ENCODE peak calls at places on chromosomes 6 and 20, in eight cellular contexts. One of them, this sample, is unnamed.
A peak's percentile ranks its signal among the peaks of the same experiment; 100 is the strongest.

GRCh38 chr6:159302196-159302595 is 133.0 kb downstream of the FNDC1 start:
- DNase-seq in nucleus accumbens: no peak
- DNase-seq in posterior vena cava: no peak
- DNase-seq in LoVo: no peak
- DNase-seq in foreskin fibroblast: no peak
- DNase-seq in LHCN-M2: no peak
- DNase-seq in hippocampal formation: no peak
- DNase-seq in cardiac fibroblast: no peak
- DNase-seq in this sample: no peak

GRCh38 chr6:165846123-165846966 is 183.3 kb upstream of the PDE10A start:
- DNase-seq in nucleus accumbens: no peak
- DNase-seq in posterior vena cava: no peak
- DNase-seq in LoVo: peak; percentile 76
- DNase-seq in foreskin fibroblast: no peak
- DNase-seq in LHCN-M2: peak; percentile 15
- DNase-seq in hippocampal formation: no peak
- DNase-seq in cardiac fibroblast: peak; percentile 33
- DNase-seq in this sample: no peak

GRCh38 chr20:23669327-23669726 is 19.5 kb downstream of the CST4 start:
- DNase-seq in nucleus accumbens: no peak
- DNase-seq in posterior vena cava: no peak
- DNase-seq in LoVo: no peak
- DNase-seq in foreskin fibroblast: no peak
- DNase-seq in LHCN-M2: no peak
- DNase-seq in hippocampal formation: no peak
- DNase-seq in cardiac fibroblast: no peak
- DNase-seq in this sample: no peak

GRCh38 chr20:31587545-31588389 is 17.3 kb upstream of the ID1 start:
- DNase-seq in nucleus accumbens: no peak
- DNase-seq in posterior vena cava: no peak
- DNase-seq in LoVo: no peak
- DNase-seq in foreskin fibroblast: peak; percentile 62
- DNase-seq in LHCN-M2: no peak
- DNase-seq in hippocampal formation: no peak
- DNase-seq in cardiac fibroblast: no peak
- DNase-seq in this sample: no peak

GRCh38 chr20:32538526-32538918 is 46.6 kb downstream of the NOL4L start:
- DNase-seq in nucleus accumbens: no peak
- DNase-seq in posterior vena cava: no peak
- DNase-seq in LoVo: no peak
- DNase-seq in foreskin fibroblast: peak; percentile 25
- DNase-seq in LHCN-M2: no peak
- DNase-seq in hippocampal formation: no peak
- DNase-seq in cardiac fibroblast: no peak
- DNase-seq in this sample: no peak

GRCh38 chr6:99563056-99563723 is 5.3 kb downstream of the CCNC start:
- DNase-seq in nucleus accumbens: no peak
- DNase-seq in posterior vena cava: no peak
- DNase-seq in LoVo: no peak
- DNase-seq in foreskin fibroblast: no peak
- DNase-seq in LHCN-M2: peak; percentile 52
- DNase-seq in hippocampal formation: no peak
- DNase-seq in cardiac fibroblast: no peak
- DNase-seq in this sample: no peak

GRCh38 chr6:142416179-142416578 is 114.4 kb downstream of the ADGRG6 start:
- DNase-seq in nucleus accumbens: no peak
- DNase-seq in posterior vena cava: peak; percentile 57
- DNase-seq in LoVo: no peak
- DNase-seq in foreskin fibroblast: peak; percentile 96
- DNase-seq in LHCN-M2: peak; percentile 94
- DNase-seq in hippocampal formation: no peak
- DNase-seq in cardiac fibroblast: peak; percentile 98
- DNase-seq in this sample: no peak

GRCh38 chr6:135812085-135812526 is 39.4 kb upstream of the PDE7B start:
- DNase-seq in nucleus accumbens: no peak
- DNase-seq in posterior vena cava: no peak
- DNase-seq in LoVo: no peak
- DNase-seq in foreskin fibroblast: peak; percentile 15
- DNase-seq in LHCN-M2: no peak
- DNase-seq in hippocampal formation: no peak
- DNase-seq in cardiac fibroblast: peak; percentile 46
- DNase-seq in this sample: no peak

GRCh38 chr6:31717499-31718222 is 2.5 kb downstream of the LY6G6D start:
- DNase-seq in nucleus accumbens: no peak
- DNase-seq in posterior vena cava: no peak
- DNase-seq in LoVo: no peak
- DNase-seq in foreskin fibroblast: no peak
- DNase-seq in LHCN-M2: no peak
- DNase-seq in hippocampal formation: no peak
- DNase-seq in cardiac fibroblast: no peak
- DNase-seq in this sample: no peak

GRCh38 chr6:24991748-24992467 is 56.1 kb upstream of the RIPOR2 start:
- DNase-seq in nucleus accumbens: no peak
- DNase-seq in posterior vena cava: no peak
- DNase-seq in LoVo: peak; percentile 59
- DNase-seq in foreskin fibroblast: peak; percentile 68
- DNase-seq in LHCN-M2: peak; percentile 69
- DNase-seq in hippocampal formation: no peak
- DNase-seq in cardiac fibroblast: peak; percentile 64
- DNase-seq in this sample: peak; percentile 81

GRCh38 chr6:2782825-2783187 is 17.6 kb downstream of the WRNIP1 start:
- DNase-seq in nucleus accumbens: no peak
- DNase-seq in posterior vena cava: no peak
- DNase-seq in LoVo: no peak
- DNase-seq in foreskin fibroblast: no peak
- DNase-seq in LHCN-M2: peak; percentile 65
- DNase-seq in hippocampal formation: no peak
- DNase-seq in cardiac fibroblast: no peak
- DNase-seq in this sample: no peak

GRCh38 chr6:141744971-141745370 is 387.8 kb upstream of the GJE1 start:
- DNase-seq in nucleus accumbens: no peak
- DNase-seq in posterior vena cava: no peak
- DNase-seq in LoVo: no peak
- DNase-seq in foreskin fibroblast: no peak
- DNase-seq in LHCN-M2: peak; percentile 17
- DNase-seq in hippocampal formation: no peak
- DNase-seq in cardiac fibroblast: no peak
- DNase-seq in this sample: no peak

GRCh38 chr6:136550330-136551071 is at the start of gene MAP7:
- DNase-seq in nucleus accumbens: peak; percentile 23
- DNase-seq in posterior vena cava: peak; percentile 85
- DNase-seq in LoVo: peak; percentile 89
- DNase-seq in foreskin fibroblast: peak; percentile 60
- DNase-seq in LHCN-M2: peak; percentile 12
- DNase-seq in hippocampal formation: peak; percentile 32
- DNase-seq in cardiac fibroblast: peak; percentile 13
- DNase-seq in this sample: no peak

GRCh38 chr20:12925214-12925755 is 83.5 kb upstream of the SPTLC3 start:
- DNase-seq in nucleus accumbens: peak; percentile 32
- DNase-seq in posterior vena cava: no peak
- DNase-seq in LoVo: peak; percentile 81
- DNase-seq in foreskin fibroblast: peak; percentile 92
- DNase-seq in LHCN-M2: peak; percentile 85
- DNase-seq in hippocampal formation: peak; percentile 42
- DNase-seq in cardiac fibroblast: peak; percentile 88
- DNase-seq in this sample: peak; percentile 74

GRCh38 chr6:55433446-55434130 is 106.3 kb downstream of the GFRAL start:
- DNase-seq in nucleus accumbens: no peak
- DNase-seq in posterior vena cava: no peak
- DNase-seq in LoVo: no peak
- DNase-seq in foreskin fibroblast: peak; percentile 76
- DNase-seq in LHCN-M2: peak; percentile 79
- DNase-seq in hippocampal formation: no peak
- DNase-seq in cardiac fibroblast: peak; percentile 87
- DNase-seq in this sample: no peak

GRCh38 chr6:2958802-2959201 is 12.6 kb downstream of the SERPINB6 start:
- DNase-seq in nucleus accumbens: no peak
- DNase-seq in posterior vena cava: no peak
- DNase-seq in LoVo: no peak
- DNase-seq in foreskin fibroblast: no peak
- DNase-seq in LHCN-M2: no peak
- DNase-seq in hippocampal formation: no peak
- DNase-seq in cardiac fibroblast: no peak
- DNase-seq in this sample: no peak

GRCh38 chr20:50798650-50799049 is 3.8 kb downstream of the BCAS4 start:
- DNase-seq in nucleus accumbens: no peak
- DNase-seq in posterior vena cava: peak; percentile 54
- DNase-seq in LoVo: no peak
- DNase-seq in foreskin fibroblast: peak; percentile 31
- DNase-seq in LHCN-M2: no peak
- DNase-seq in hippocampal formation: no peak
- DNase-seq in cardiac fibroblast: peak; percentile 43
- DNase-seq in this sample: no peak

GRCh38 chr6:105005446-105005845 is 48.5 kb downstream of the LIN28B start:
- DNase-seq in nucleus accumbens: no peak
- DNase-seq in posterior vena cava: no peak
- DNase-seq in LoVo: no peak
- DNase-seq in foreskin fibroblast: no peak
- DNase-seq in LHCN-M2: no peak
- DNase-seq in hippocampal formation: no peak
- DNase-seq in cardiac fibroblast: no peak
- DNase-seq in this sample: no peak

GRCh38 chr20:58700823-58701222 is 8.2 kb downstream of the NPEPL1 start:
- DNase-seq in nucleus accumbens: no peak
- DNase-seq in posterior vena cava: peak; percentile 79
- DNase-seq in LoVo: no peak
- DNase-seq in foreskin fibroblast: no peak
- DNase-seq in LHCN-M2: no peak
- DNase-seq in hippocampal formation: no peak
- DNase-seq in cardiac fibroblast: no peak
- DNase-seq in this sample: no peak

GRCh38 chr20:38434310-38434741 is 802 bp downstream of the SNHG17 start:
- DNase-seq in nucleus accumbens: no peak
- DNase-seq in posterior vena cava: no peak
- DNase-seq in LoVo: no peak
- DNase-seq in foreskin fibroblast: peak; percentile 48
- DNase-seq in LHCN-M2: peak; percentile 28
- DNase-seq in hippocampal formation: no peak
- DNase-seq in cardiac fibroblast: peak; percentile 38
- DNase-seq in this sample: no peak

GRCh38 chr20:38685853-38686473 is 38.3 kb upstream of the SLC32A1 start:
- DNase-seq in nucleus accumbens: no peak
- DNase-seq in posterior vena cava: no peak
- DNase-seq in LoVo: peak; percentile 44
- DNase-seq in foreskin fibroblast: peak; percentile 75
- DNase-seq in LHCN-M2: peak; percentile 38
- DNase-seq in hippocampal formation: no peak
- DNase-seq in cardiac fibroblast: peak; percentile 49
- DNase-seq in this sample: peak; percentile 37

GRCh38 chr6:45514454-45514853 is 136.7 kb upstream of the SUPT3H start:
- DNase-seq in nucleus accumbens: no peak
- DNase-seq in posterior vena cava: no peak
- DNase-seq in LoVo: no peak
- DNase-seq in foreskin fibroblast: peak; percentile 22
- DNase-seq in LHCN-M2: peak; percentile 37
- DNase-seq in hippocampal formation: no peak
- DNase-seq in cardiac fibroblast: peak; percentile 43
- DNase-seq in this sample: no peak

GRCh38 chr20:47875302-47876025 is 90.2 kb upstream of the SULF2 start:
- DNase-seq in nucleus accumbens: no peak
- DNase-seq in posterior vena cava: no peak
- DNase-seq in LoVo: no peak
- DNase-seq in foreskin fibroblast: no peak
- DNase-seq in LHCN-M2: no peak
- DNase-seq in hippocampal formation: no peak
- DNase-seq in cardiac fibroblast: no peak
- DNase-seq in this sample: no peak

GRCh38 chr20:63364801-63365585 is 3.8 kb upstream of the CHRNA4 start:
- DNase-seq in nucleus accumbens: no peak
- DNase-seq in posterior vena cava: no peak
- DNase-seq in LoVo: no peak
- DNase-seq in foreskin fibroblast: no peak
- DNase-seq in LHCN-M2: no peak
- DNase-seq in hippocampal formation: no peak
- DNase-seq in cardiac fibroblast: no peak
- DNase-seq in this sample: no peak

GRCh38 chr6:42963855-42964605 is 3.5 kb downstream of the GNMT start:
- DNase-seq in nucleus accumbens: no peak
- DNase-seq in posterior vena cava: no peak
- DNase-seq in LoVo: no peak
- DNase-seq in foreskin fibroblast: peak; percentile 66
- DNase-seq in LHCN-M2: peak; percentile 38
- DNase-seq in hippocampal formation: no peak
- DNase-seq in cardiac fibroblast: peak; percentile 63
- DNase-seq in this sample: peak; percentile 48

GRCh38 chr20:2652724-2653510 is 485 bp downstream of the NOP56 start:
- DNase-seq in nucleus accumbens: peak; percentile 73
- DNase-seq in posterior vena cava: no peak
- DNase-seq in LoVo: no peak
- DNase-seq in foreskin fibroblast: peak; percentile 51
- DNase-seq in LHCN-M2: no peak
- DNase-seq in hippocampal formation: peak; percentile 71
- DNase-seq in cardiac fibroblast: no peak
- DNase-seq in this sample: peak; percentile 41

GRCh38 chr6:50600280-50600679 is 113.0 kb upstream of the TFAP2D start:
- DNase-seq in nucleus accumbens: no peak
- DNase-seq in posterior vena cava: no peak
- DNase-seq in LoVo: no peak
- DNase-seq in foreskin fibroblast: no peak
- DNase-seq in LHCN-M2: no peak
- DNase-seq in hippocampal formation: no peak
- DNase-seq in cardiac fibroblast: no peak
- DNase-seq in this sample: no peak

GRCh38 chr6:138182939-138183791 is 21.4 kb downstream of the ARFGEF3 start:
- DNase-seq in nucleus accumbens: peak; percentile 78
- DNase-seq in posterior vena cava: no peak
- DNase-seq in LoVo: no peak
- DNase-seq in foreskin fibroblast: no peak
- DNase-seq in LHCN-M2: no peak
- DNase-seq in hippocampal formation: peak; percentile 85
- DNase-seq in cardiac fibroblast: no peak
- DNase-seq in this sample: no peak